ENCODE peak calls at places on chromosomes 5 and 9, in four cellular contexts. Q, H, Z and L are unnamed samples.

GRCh38 chr9:71984388-71985069 is 73.1 kb downstream of the C9orf85 start:
- DNase-seq in Q (no peak), H (no peak), Z (no peak), L (no peak)

GRCh38 chr5:146813748-146814147 is 64.8 kb downstream of the PPP2R2B start:
- DNase-seq in Q (no peak), H (no peak), Z (no peak), L (no peak)

GRCh38 chr9:33817327-33818166 is 587 bp downstream of the UBE2R2 start:
- DNase-seq in Q (peak; percentile 32), H (peak; percentile 67), Z (peak; percentile 73), L (peak; percentile 60)

GRCh38 chr5:108101816-108102215 is 280.1 kb downstream of the FBXL17 start:
- DNase-seq in Q (no peak), H (no peak), Z (no peak), L (no peak)

GRCh38 chr5:33662721-33663435 is 222.1 kb downstream of the TARS1 start:
- DNase-seq in Q (no peak), H (no peak), Z (no peak), L (no peak)

GRCh38 chr5:54904425-54904824 is 81.0 kb downstream of the ESM1 start:
- DNase-seq in Q (no peak), H (no peak), Z (peak; percentile 16), L (peak; percentile 21)

GRCh38 chr9:113620377-113621161 is 157.0 kb downstream of the RGS3 start:
- DNase-seq in Q (no peak), H (no peak), Z (peak; percentile 72), L (peak; percentile 81)

GRCh38 chr9:134936762-134937555 is 19.2 kb upstream of the FCN1 start:
- DNase-seq in Q (no peak), H (no peak), Z (no peak), L (no peak)

GRCh38 chr5:33679791-33680190 is 212.0 kb downstream of the ADAMTS12 start:
- DNase-seq in Q (no peak), H (no peak), Z (no peak), L (no peak)

GRCh38 chr5:140075371-140075770 is 32.3 kb upstream of the NRG2 start:
- DNase-seq in Q (no peak), H (no peak), Z (no peak), L (peak; percentile 6)

GRCh38 chr9:107784235-107784958 is 294.8 kb upstream of the KLF4 start:
- DNase-seq in Q (no peak), H (no peak), Z (peak; percentile 24), L (no peak)

GRCh38 chr9:109745335-109746283 is 34.4 kb upstream of the PALM2AKAP2 start:
- DNase-seq in Q (no peak), H (no peak), Z (no peak), L (no peak)

GRCh38 chr9:133046900-133047295 is 14.9 kb upstream of the CEL start:
- DNase-seq in Q (no peak), H (no peak), Z (no peak), L (no peak)

GRCh38 chr5:172437445-172438303 is 16.7 kb downstream of the SH3PXD2B start:
- DNase-seq in Q (no peak), H (no peak), Z (no peak), L (peak; percentile 94)

GRCh38 chr9:110143969-110144545 is 63.9 kb downstream of the C9orf152 start:
- DNase-seq in Q (no peak), H (no peak), Z (no peak), L (no peak)